ENCODE peak calls at places on chromosomes 2 and 18, in nine cellular contexts. G, J, B, Q, P, L, O, H and Z are unnamed samples.

GRCh38 chr18:47881752-47882455 is 48.6 kb downstream of the SMAD2 start:
- DNase-seq in G (no peak), J (peak; percentile 56), B (no peak), Q (peak; percentile 27), P (no peak), L (peak; percentile 44), O (peak; percentile 11), H (peak; percentile 17), Z (no peak)

GRCh38 chr2:145931836-145932352 is 1412.0 kb upstream of the ZEB2 start:
- DNase-seq in G (no peak), J (no peak), B (no peak), Q (no peak), P (no peak), L (no peak), O (no peak), H (no peak), Z (no peak)

GRCh38 chr2:143467011-143467410 is 337.8 kb downstream of the ARHGAP15 start:
- DNase-seq in G (no peak), J (no peak), B (no peak), Q (no peak), P (no peak), L (no peak), O (no peak), H (no peak), Z (no peak)

GRCh38 chr2:215556979-215557378 is 121.1 kb upstream of the FN1 start:
- DNase-seq in G (no peak), J (no peak), B (no peak), Q (no peak), P (no peak), L (no peak), O (no peak), H (no peak), Z (no peak)

GRCh38 chr2:217016829-217017228 is 157.0 kb upstream of the TNP1 start:
- DNase-seq in G (peak; percentile 40), J (no peak), B (no peak), Q (no peak), P (no peak), L (no peak), O (no peak), H (no peak), Z (no peak)

GRCh38 chr2:186575856-186576255 is 14.0 kb upstream of the ITGAV start:
- DNase-seq in G (no peak), J (no peak), B (no peak), Q (no peak), P (no peak), L (no peak), O (no peak), H (no peak), Z (no peak)

GRCh38 chr2:161946489-161947107 is 127.4 kb downstream of the DPP4 start:
- DNase-seq in G (no peak), J (peak; percentile 7), B (no peak), Q (peak; percentile 38), P (no peak), L (no peak), O (no peak), H (no peak), Z (no peak)

GRCh38 chr2:237435844-237436590 is 22.1 kb upstream of the COL6A3 start:
- DNase-seq in G (no peak), J (no peak), B (no peak), Q (no peak), P (no peak), L (no peak), O (no peak), H (no peak), Z (no peak)

GRCh38 chr2:208128136-208128535 is 1.5 kb downstream of the CRYGC start:
- DNase-seq in G (no peak), J (no peak), B (no peak), Q (no peak), P (no peak), L (no peak), O (no peak), H (no peak), Z (no peak)

GRCh38 chr18:10320848-10321247 is 133.6 kb upstream of the APCDD1 start:
- DNase-seq in G (no peak), J (peak; percentile 45), B (no peak), Q (no peak), P (no peak), L (no peak), O (no peak), H (no peak), Z (no peak)

GRCh38 chr2:75528221-75528977 is 32.3 kb downstream of the EVA1A start:
- DNase-seq in G (no peak), J (peak; percentile 70), B (no peak), Q (no peak), P (no peak), L (no peak), O (no peak), H (no peak), Z (no peak)

GRCh38 chr2:219223831-219224610 is 5.3 kb upstream of the ABCB6 start:
- DNase-seq in G (no peak), J (no peak), B (no peak), Q (no peak), P (no peak), L (no peak), O (no peak), H (no peak), Z (no peak)

GRCh38 chr2:19474128-19474527 is 115.7 kb upstream of the OSR1 start:
- DNase-seq in G (no peak), J (peak; percentile 70), B (peak; percentile 9), Q (no peak), P (no peak), L (no peak), O (no peak), H (no peak), Z (no peak)

GRCh38 chr2:199414465-199414864 is 43.3 kb downstream of the SATB2 start:
- DNase-seq in G (no peak), J (no peak), B (no peak), Q (no peak), P (no peak), L (no peak), O (no peak), H (no peak), Z (no peak)

GRCh38 chr2:236824836-236825235 is 255.2 kb downstream of the ACKR3 start:
- DNase-seq in G (no peak), J (no peak), B (peak; percentile 89), Q (no peak), P (no peak), L (no peak), O (no peak), H (no peak), Z (no peak)

GRCh38 chr18:37812961-37813360 is 247.4 kb upstream of the CELF4 start:
- DNase-seq in G (no peak), J (no peak), B (no peak), Q (no peak), P (no peak), L (no peak), O (no peak), H (no peak), Z (no peak)

GRCh38 chr2:67169417-67170140 is 227.6 kb upstream of the ETAA1 start:
- DNase-seq in G (no peak), J (peak; percentile 8), B (no peak), Q (no peak), P (no peak), L (no peak), O (no peak), H (no peak), Z (no peak)

GRCh38 chr2:203510256-203510940 is 24.7 kb downstream of the RAPH1 start:
- DNase-seq in G (no peak), J (no peak), B (no peak), Q (no peak), P (no peak), L (no peak), O (no peak), H (no peak), Z (no peak)

GRCh38 chr18:31723998-31724711 is 36.5 kb downstream of the SLC25A52 start:
- DNase-seq in G (peak; percentile 33), J (no peak), B (peak; percentile 51), Q (no peak), P (peak; percentile 37), L (no peak), O (no peak), H (peak; percentile 82), Z (no peak)
- H3K4me3 ChIP-seq in G (peak overlapping the region; percentile 67), J (peak overlapping the region; percentile 37), B (peak overlapping the region; percentile 20), Q (no peak overlapping the region), P (peak overlapping the region; percentile 88), L (peak overlapping the region; percentile 51), O (no peak overlapping the region), H (peak overlapping the region; percentile 47), Z (peak overlapping the region; percentile 70)

DNA sequence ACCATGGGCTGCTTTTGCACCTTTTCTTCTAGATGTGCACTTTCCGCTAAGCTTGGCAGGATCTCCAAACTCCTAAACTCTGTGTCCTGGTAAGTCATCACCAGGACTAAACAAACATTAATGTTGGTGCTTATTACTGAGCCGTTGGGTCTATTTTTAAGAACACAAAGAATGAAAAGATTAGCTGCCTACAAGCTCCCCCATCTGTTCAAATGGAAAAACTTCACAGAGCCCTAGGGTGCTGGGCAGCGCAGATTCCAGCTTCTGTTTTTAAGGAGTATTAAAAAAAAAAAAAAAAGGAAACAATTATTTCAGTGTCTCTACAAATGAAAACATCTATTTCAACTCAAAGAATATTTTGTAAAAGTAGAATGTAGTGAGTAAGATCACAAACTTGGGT is 97.8 kb upstream of the AQP4 start:
- DNase-seq in G (no peak), J (peak; percentile 28), B (no peak), Q (no peak), P (no peak), L (no peak), O (no peak), H (no peak), Z (no peak)
- TF ChIP-seq CTCF in G (peak; percentile 26), J (peak; percentile 38), B (no peak), Q (peak; percentile 23), P (peak; percentile 24), L (peak; percentile 15), O (no peak), H (no peak), Z (no peak)

DNA sequence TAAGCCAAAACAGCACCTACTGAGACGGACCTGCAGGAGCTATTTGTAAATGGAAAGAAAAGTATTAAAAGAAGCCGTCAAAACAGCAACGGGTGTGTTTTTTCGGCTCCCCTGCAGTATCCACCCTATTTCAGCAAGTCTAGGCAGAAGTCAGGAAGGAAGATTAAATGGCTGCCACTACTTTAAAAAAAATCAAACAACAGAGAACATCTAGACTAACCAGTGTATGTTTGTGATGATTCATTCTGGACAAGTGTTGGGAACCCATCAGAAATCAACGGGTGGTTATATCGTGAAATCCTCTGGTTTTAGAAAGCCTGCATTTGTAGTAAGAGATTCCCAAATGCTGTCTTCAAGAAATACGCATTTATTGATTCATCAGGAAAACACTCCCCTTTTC is 9.0 kb downstream of the PMAIP1 start:
- DNase-seq in G (no peak), J (peak; percentile 52), B (no peak), Q (no peak), P (no peak), L (no peak), O (no peak), H (no peak), Z (no peak)
- H3K4me3 ChIP-seq in G (no peak overlapping the region), J (no peak overlapping the region), B (no peak overlapping the region), Q (peak overlapping the region; percentile 47), P (no peak overlapping the region), L (no peak overlapping the region), O (no peak overlapping the region), H (no peak overlapping the region), Z (no peak overlapping the region)

DNA sequence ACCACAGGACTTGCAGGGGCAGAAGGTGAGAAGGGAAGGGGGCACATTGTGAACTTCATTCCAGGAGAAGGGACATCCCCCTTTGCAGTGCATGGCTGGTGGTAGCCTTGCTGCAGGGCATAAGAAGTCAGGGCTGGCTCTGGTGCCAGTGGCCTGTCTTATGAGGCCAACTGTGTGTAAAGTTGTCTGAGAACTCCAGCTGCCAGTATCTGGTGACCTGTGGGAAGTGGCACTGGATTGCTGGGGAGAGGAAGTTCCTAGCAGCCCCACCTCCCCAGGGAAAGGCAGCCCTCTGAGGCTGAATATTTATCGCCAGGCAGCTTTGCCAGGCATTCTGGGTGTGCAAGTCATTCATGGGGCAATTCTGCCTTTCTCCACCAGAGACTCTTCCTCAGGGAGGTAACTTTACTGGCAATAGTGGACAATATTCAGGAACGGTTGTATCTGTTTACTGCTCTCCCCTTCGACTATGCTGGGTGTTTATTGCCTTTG is 12.2 kb downstream of the TRPM8 start:
- DNase-seq in G (no peak), J (no peak), B (no peak), Q (peak; percentile 21), P (no peak), L (no peak), O (no peak), H (no peak), Z (no peak)
- TF ChIP-seq CTCF in G (no peak), J (peak; percentile 16), B (no peak), Q (peak; percentile 32), P (no peak), L (peak; percentile 13), O (peak; percentile 13), H (no peak), Z (no peak)